ENCODE peak calls at places on chromosomes 4 and X, in six cellular contexts. E is fibroblast of pulmonary artery, F is left ventricle myocardium inferior, C is brain microvascular endothelial cell, Z is astrocyte of the spinal cord, A is A549. S is an unnamed sample.

GRCh38 chrX:47581731-47582647 is at the start of gene TIMP1:
- DNase-seq in F (peak), A (peak), C (peak), E (peak), Z (peak), S (peak)

GRCh38 chrX:40148439-40149285 is 50.9 kb upstream of the BCOR start:
- DNase-seq in E (no peak), Z (no peak), A (no peak), C (no peak), F (no peak), S (no peak)

GRCh38 chr4:76708986-76709385 is 189.0 kb downstream of the SOWAHB start:
- DNase-seq in E (no peak), Z (no peak), F (no peak), C (no peak), A (no peak), S (no peak)

GRCh38 chrX:130878350-130879341 is 24.4 kb downstream of the ENOX2 start:
- DNase-seq in A (peak), F (no peak), E (peak), C (peak), Z (peak), S (peak)

GRCh38 chr4:64882311-64883086 is 473.2 kb upstream of the TECRL start:
- DNase-seq in Z (no peak), A (no peak), E (no peak), C (no peak), F (no peak), S (no peak)

GRCh38 chr4:73597594-73597993 is 22.6 kb downstream of the RASSF6 start:
- DNase-seq in E (no peak), C (no peak), F (no peak), Z (no peak), A (no peak), S (no peak)

GRCh38 chr4:105283501-105283900 is 136.8 kb downstream of the TET2 start:
- DNase-seq in C (no peak), E (peak), A (no peak), F (no peak), Z (peak), S (no peak)

GRCh38 chr4:15348236-15348635 is 79.6 kb upstream of the C1QTNF7 start:
- DNase-seq in A (no peak), C (no peak), Z (no peak), E (no peak), F (no peak), S (no peak)

GRCh38 chr4:154082760-154083530 is 294.1 kb upstream of the SFRP2 start:
- DNase-seq in C (no peak), E (no peak), F (no peak), Z (no peak), A (peak), S (no peak)

GRCh38 chr4:8882239-8882638 is 10.6 kb upstream of the HMX1 start:
- DNase-seq in Z (no peak), A (no peak), E (no peak), F (no peak), C (no peak), S (no peak)

GRCh38 chr4:961651-962230 is 11.6 kb downstream of the DGKQ start:
- DNase-seq in C (no peak), Z (no peak), F (no peak), E (no peak), A (no peak), S (no peak)

GRCh38 chrX:1246816-1247215 is 21.8 kb upstream of the CSF2RA start:
- DNase-seq in F (peak), A (peak), E (peak), C (peak), Z (peak), S (no peak)

GRCh38 chr4:95439896-95440295 is 108.9 kb downstream of the UNC5C start:
- DNase-seq in Z (no peak), F (no peak), A (no peak), E (no peak), C (no peak), S (no peak)

GRCh38 chr4:57504139-57504538 is 394.0 kb upstream of the IGFBP7 start:
- DNase-seq in Z (no peak), E (no peak), A (no peak), F (no peak), C (no peak), S (no peak)

GRCh38 chr4:137641554-137641953 is 109.3 kb upstream of the PCDH18 start:
- DNase-seq in E (peak), A (no peak), F (no peak), Z (peak), C (peak), S (no peak)

GRCh38 chrX:134454506-134454905 is 5.5 kb upstream of the HPRT1 start:
- DNase-seq in E (no peak), A (no peak), C (no peak), F (no peak), Z (no peak), S (no peak)

GRCh38 chr4:10371869-10372471 is 85.3 kb downstream of the ZNF518B start:
- DNase-seq in Z (no peak), A (no peak), F (no peak), C (peak), E (peak), S (no peak)

GRCh38 chr4:186727977-186728519 is 4.4 kb upstream of the FAT1 start:
- DNase-seq in E (peak), F (no peak), C (no peak), A (peak), Z (peak), S (no peak)

GRCh38 chr4:103137446-103137827 is 37.8 kb upstream of the BDH2 start:
- DNase-seq in A (no peak), C (peak), F (no peak), Z (peak), E (peak), S (no peak)

GRCh38 chrX:47030339-47030738 is 47.9 kb upstream of the RGN start:
- DNase-seq in E (peak), A (peak), F (no peak), Z (peak), C (peak), S (peak)

GRCh38 chr4:125105561-125105960 is 209.2 kb upstream of the FAT4 start:
- DNase-seq in Z (no peak), F (no peak), A (no peak), C (no peak), E (peak), S (no peak)

GRCh38 chr4:27186710-27187109 is 326.1 kb downstream of the STIM2 start:
- DNase-seq in F (no peak), C (no peak), E (no peak), Z (no peak), A (no peak), S (no peak)

GRCh38 chr4:168124008-168124641 is 31.8 kb downstream of the ANXA10 start:
- DNase-seq in Z (peak), A (no peak), F (no peak), E (peak), C (peak), S (peak)

DNA sequence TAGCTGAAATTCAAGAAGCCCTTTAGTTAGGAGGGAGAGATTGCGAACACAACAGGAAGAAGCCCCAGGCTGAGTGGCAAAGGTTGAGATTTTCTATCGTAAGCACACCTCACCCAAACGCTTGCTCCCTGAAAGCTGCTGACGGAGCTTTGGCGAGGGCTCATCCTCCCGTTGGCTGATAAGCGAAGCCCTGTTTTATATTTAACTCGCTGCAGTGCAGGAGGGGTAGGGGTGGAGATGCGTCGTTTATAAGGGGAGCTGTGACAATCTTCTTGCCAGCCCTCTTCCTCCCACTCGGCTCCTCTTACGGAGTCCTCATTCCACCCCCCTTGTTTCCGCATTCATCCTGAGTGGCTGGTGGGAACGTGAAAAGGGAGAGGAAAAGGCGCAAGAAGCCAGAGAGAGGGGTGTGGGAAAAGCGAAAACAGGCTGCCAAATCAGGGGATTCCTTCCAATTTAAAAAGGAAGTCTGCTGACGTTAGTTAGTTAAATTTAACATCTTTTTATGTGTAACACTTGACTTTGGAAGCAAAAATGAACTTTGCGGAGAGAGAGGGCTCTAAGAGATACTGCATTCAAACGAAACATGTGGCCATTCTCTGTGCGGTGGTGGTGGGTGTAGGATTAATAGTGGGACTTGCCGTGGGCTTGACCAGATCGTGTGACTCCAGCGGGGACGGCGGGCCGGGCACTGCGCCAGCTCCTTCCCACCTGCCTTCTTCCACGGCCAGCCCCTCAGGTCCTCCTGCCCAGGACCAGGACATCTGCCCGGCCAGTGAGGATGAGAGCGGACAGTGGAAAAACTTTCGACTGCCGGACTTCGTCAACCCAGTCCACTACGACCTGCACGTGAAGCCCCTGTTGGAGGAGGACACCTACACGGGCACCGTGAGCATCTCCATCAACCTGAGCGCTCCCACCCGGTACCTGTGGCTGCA is at the start of gene ENPEP:
- DNase-seq in C (peak), E (peak), F (peak), A (no peak), Z (peak), S (no peak)
- H3K4me3 ChIP-seq in C (peak), E (peak), F (peak), A (peak), Z (peak), S (peak)

DNA sequence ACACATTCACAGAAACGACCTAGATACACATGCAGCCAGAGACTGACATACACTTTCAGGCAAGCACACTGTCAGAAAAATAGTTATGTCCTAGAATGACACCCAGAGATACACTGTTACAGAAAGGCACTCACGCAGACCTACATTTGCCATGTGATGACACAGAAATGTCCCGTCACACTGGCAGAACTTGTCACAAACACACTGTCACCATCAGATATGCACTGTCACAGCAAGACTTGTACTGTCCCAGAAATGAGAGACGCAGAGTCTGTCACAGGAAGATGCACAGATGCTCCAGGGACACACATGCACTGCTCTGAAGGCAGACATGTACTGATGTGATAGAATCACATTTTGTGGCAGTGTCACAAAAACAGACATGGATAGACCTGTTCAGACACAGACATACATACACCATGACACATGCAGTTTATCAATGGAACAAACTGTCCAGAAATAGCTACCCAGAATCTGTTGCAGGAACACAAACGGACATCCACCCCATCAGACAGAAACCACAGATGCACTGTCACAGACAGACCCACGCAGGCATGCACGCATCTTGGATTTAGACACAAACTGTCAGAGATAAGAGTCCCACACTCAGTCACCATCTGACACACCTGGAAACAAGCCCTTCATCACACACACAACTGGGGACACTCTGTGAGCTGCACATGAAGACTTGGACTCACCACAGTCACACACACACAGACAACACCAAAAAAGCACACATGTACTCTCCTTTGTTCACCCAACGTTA is 1.3 kb upstream of the PIM2 start:
- DNase-seq in F (no peak), Z (no peak), C (no peak), A (no peak), E (no peak), S (no peak)
- H3K4me3 ChIP-seq in F (no peak), Z (no peak), C (no peak), A (no peak), E (no peak), S (no peak)

GRCh38 chr4:82293304-82293703 is 80.5 kb downstream of the HNRNPD start:
- DNase-seq in F (no peak), A (no peak), C (no peak), Z (no peak), E (no peak), S (no peak)
- H3K4me3 ChIP-seq in F (no peak), A (no peak), C (no peak), Z (no peak), E (no peak), S (no peak)

DNA sequence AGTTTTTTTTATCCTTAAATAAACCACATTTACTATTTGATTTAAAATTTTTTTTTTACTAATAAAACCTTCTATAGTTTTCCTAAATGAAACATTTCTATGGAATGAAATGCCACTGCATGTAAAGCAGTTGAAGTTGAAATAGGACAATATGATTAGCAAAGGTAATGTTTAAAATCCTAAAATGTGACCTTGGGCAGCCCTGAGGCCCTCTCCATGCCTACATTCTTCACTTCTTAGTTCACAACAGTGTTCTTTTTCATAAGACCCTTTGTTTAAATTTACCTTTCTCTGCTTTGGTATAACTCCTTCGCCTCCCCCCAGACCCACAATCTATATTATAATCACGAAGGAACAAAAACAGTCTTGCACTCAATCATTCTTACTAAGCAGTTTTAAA is 124.4 kb upstream of the NAP1L5 start:
- DNase-seq in C (no peak), Z (no peak), F (no peak), A (no peak), E (no peak), S (no peak)
- H3K4me3 ChIP-seq in C (peak), Z (peak), F (peak), A (peak), E (peak), S (peak)

GRCh38 chrX:94961730-94962129 is 1287.7 kb downstream of the FAM133A start:
- DNase-seq in F (no peak), E (no peak), A (no peak), C (no peak), Z (no peak), S (no peak)
- H3K4me3 ChIP-seq in F (no peak), E (no peak), A (no peak), C (no peak), Z (no peak), S (no peak)

DNA sequence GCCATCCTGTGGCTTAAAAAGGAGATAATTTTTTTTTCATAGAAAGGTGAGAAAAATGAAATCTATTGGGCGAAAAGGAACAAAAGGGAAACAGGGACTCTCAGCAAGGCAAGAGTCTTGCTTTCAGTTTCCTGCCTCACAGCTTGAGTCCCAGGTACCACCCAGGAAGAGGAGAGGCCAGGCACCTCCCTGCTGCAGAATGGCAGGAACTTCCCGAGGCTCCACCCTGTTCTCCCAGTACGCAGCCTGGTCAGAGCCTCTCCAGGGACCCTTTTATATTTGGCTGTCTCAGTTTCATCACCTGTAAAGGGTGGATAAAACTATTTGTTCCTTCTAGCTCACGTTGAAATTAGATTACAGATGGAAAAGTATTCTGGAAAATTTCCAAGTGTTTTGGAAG is 33.8 kb downstream of the UCHL1 start:
- DNase-seq in E (no peak), F (peak), A (no peak), Z (no peak), C (no peak), S (no peak)
- H3K4me3 ChIP-seq in E (no peak), F (no peak), A (no peak), Z (no peak), C (no peak), S (no peak)

DNA sequence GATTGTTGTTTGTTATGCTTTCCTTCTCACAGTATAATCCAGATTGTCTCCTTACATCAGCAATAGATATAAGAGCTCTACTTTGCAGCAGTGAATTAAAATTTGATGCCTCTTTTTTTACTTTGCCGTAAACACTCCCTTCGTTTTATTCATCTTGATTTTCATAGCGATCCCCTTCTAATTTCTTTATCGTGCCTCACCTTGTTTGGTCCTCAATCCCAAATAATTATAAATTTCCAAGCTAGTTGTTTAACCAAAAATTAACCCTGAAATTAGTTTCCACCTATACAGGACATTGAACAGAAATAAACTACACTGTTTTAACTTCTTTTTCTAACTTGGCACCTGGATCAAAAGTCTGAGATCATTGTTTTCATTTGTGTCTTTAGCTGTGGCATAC is 35.1 kb upstream of the GRID2 start:
- DNase-seq in E (no peak), C (no peak), F (no peak), A (no peak), Z (no peak), S (no peak)
- H3K4me3 ChIP-seq in E (no peak), C (no peak), F (no peak), A (no peak), Z (no peak), S (no peak)

DNA sequence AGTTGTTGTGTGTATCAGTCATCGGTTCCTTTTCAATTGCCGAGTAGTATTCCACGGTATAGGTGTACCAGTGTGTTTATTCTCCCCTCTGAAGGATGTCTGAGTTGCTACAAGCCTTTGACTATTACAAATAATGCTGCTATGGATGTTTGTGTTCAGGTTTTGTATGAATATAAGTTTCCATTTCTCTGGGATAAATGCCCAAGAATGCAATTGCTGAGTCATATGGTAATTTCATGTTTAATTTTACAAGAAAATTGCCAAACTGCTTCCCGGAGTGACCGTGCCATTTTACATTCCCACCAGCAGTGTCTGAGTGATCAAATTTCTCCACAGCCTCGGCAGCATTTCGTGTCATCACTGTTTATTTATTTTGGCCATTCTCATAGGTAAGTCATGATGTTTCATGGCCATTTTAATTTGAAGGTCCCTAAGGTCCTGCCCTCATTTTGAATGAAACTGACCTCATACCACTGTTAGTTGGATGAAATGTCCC is 73.9 kb downstream of the IRF2 start:
- DNase-seq in E (peak), C (peak), F (no peak), Z (peak), A (peak), S (peak)
- H3K4me3 ChIP-seq in E (no peak), C (no peak), F (no peak), Z (no peak), A (no peak), S (no peak)

S was measured in AG04449.